ENCODE peak calls at places on chromosome 7, in eight cellular contexts. J, W, C, N, R, X, S and Q are unnamed samples.

GRCh38 chr7:129841465-129841864 is 111.3 kb downstream of the UBE2H start:
- DNase-seq in C (no peak), N (no peak), X (no peak), R (no peak), W (no peak), J (no peak), S (no peak), Q (no peak)

GRCh38 chr7:99036531-99037175 is 107.3 kb downstream of the SMURF1 start:
- DNase-seq in R (peak; percentile 30), N (no peak), J (peak; percentile 78), W (peak; percentile 65), C (peak; percentile 81), S (no peak), X (peak; percentile 53), Q (no peak)

GRCh38 chr7:17434841-17435692 is 136.6 kb downstream of the AHR start:
- DNase-seq in X (peak; percentile 60), W (no peak), C (no peak), N (no peak), R (peak; percentile 43), S (no peak), J (no peak), Q (no peak)

GRCh38 chr7:115056019-115056418 is 134.1 kb downstream of the MDFIC start:
- DNase-seq in C (no peak), S (no peak), X (no peak), R (no peak), J (no peak), W (no peak), N (no peak), Q (no peak)

GRCh38 chr7:109126404-109127050 is 556.9 kb downstream of the DNAJB9 start:
- DNase-seq in X (peak; percentile 27), R (peak; percentile 18), C (no peak), W (no peak), S (no peak), J (no peak), N (no peak), Q (no peak)

GRCh38 chr7:2978403-2978802 is 65.3 kb downstream of the CARD11 start:
- DNase-seq in W (no peak), N (no peak), X (no peak), C (no peak), J (no peak), R (peak; percentile 57), S (peak; percentile 94), Q (no peak)

GRCh38 chr7:100157334-100158228 is 942 bp downstream of the TRAPPC14 start:
- DNase-seq in J (no peak), C (peak; percentile 82), W (peak; percentile 64), X (peak; percentile 90), S (peak; percentile 85), R (peak; percentile 71), N (no peak), Q (no peak)

GRCh38 chr7:1829111-1829510 is 159.0 kb downstream of the ELFN1 start:
- DNase-seq in C (no peak), N (no peak), X (no peak), S (peak; percentile 64), W (no peak), R (no peak), J (no peak), Q (peak; percentile 55)

GRCh38 chr7:45975367-45975766 is 54.3 kb upstream of the IGFBP3 start:
- DNase-seq in J (no peak), W (peak; percentile 21), R (peak; percentile 19), C (peak; percentile 46), N (no peak), X (peak; percentile 20), S (no peak), Q (no peak)

GRCh38 chr7:4962872-4963775 is 4.1 kb upstream of the MMD2 start:
- DNase-seq in R (no peak), X (no peak), N (no peak), W (no peak), J (peak; percentile 64), S (peak; percentile 63), C (no peak), Q (no peak)

GRCh38 chr7:117269895-117270294 is 53.0 kb downstream of the WNT2 start:
- DNase-seq in J (no peak), R (peak; percentile 76), S (no peak), X (peak; percentile 70), W (peak; percentile 91), N (no peak), C (peak; percentile 89), Q (no peak)

GRCh38 chr7:111438369-111439289 is 123.7 kb downstream of the IMMP2L start:
- DNase-seq in S (no peak), N (peak; percentile 47), R (peak; percentile 65), C (peak; percentile 69), W (peak; percentile 84), X (peak; percentile 76), J (no peak), Q (no peak)

DNA sequence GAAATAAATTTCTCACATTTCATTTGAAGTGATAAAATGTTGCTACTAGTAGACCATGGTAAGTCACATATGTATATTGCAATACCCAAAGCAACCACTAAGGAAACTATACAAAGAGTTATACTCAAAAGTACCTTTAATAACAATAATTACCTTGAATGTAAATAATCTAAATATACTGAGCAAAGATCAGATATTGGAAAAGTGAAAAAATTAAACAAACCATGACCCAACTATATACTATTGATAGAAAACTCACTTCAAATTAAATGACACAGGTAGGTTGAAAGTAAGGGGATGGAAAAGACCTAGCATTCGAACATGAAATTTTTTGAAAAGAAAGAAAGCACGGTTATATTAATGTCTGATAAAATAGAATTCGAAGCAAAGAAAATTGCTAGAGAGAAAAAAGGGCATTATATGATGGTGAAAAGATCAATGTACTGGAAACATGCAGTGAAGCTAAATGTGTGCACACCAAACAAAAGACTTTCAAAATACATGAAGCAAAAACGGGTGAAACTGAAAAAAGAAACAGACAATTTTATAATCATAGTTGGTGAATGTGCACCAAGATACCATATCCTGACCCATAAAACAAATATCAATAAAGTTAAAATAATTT is 29.1 kb downstream of the TFPI2 start:
- DNase-seq in S (no peak), R (no peak), N (no peak), W (no peak), C (no peak), X (no peak), J (no peak), Q (no peak)
- TF ChIP-seq CTCF in S (no peak), R (peak; percentile 6), N (peak; percentile 38), W (peak; percentile 10), C (peak; percentile 26), X (no peak), J (no peak), Q (peak; percentile 71)

GRCh38 chr7:90709501-90710465 is 113.7 kb downstream of the CDK14 start:
- DNase-seq in N (no peak), X (peak; percentile 76), C (peak; percentile 71), R (peak; percentile 7), W (peak; percentile 78), J (no peak), S (no peak), Q (no peak)
- TF ChIP-seq CTCF in N (no peak), X (no peak), C (no peak), R (no peak), W (no peak), J (no peak), S (no peak), Q (no peak)

GRCh38 chr7:137091396-137091795 is 222.9 kb downstream of the CHRM2 start:
- DNase-seq in R (peak; percentile 7), W (no peak), X (peak; percentile 27), S (no peak), C (peak; percentile 16), N (no peak), J (no peak), Q (no peak)
- TF ChIP-seq CTCF in R (peak; percentile 8), W (peak; percentile 24), X (no peak), S (no peak), C (peak; percentile 31), N (peak; percentile 50), J (no peak), Q (peak; percentile 61)

DNA sequence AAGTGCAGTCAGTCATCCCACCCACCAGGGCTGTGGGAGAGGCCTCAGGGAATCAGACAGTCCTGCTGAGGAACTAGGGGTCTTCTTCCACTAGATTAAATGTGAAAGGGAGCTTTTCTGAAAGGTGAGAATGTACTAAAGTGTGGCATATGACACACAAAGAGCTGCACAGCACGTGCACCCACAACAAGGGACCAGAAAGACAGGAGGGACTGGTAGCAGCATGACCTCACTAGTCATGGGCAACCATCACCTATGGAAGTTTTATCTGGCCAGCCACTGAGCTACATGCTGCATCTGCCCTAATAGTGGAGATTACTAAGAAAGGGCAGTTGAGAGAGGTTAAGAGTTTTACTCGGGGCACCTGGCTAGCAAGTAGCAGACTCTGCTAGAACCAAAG is 204.4 kb upstream of the AOAH start:
- DNase-seq in S (no peak), X (no peak), J (no peak), R (no peak), C (no peak), N (no peak), W (no peak), Q (no peak)
- TF ChIP-seq CTCF in S (no peak), X (no peak), J (no peak), R (no peak), C (no peak), N (no peak), W (no peak), Q (no peak)

GRCh38 chr7:80392229-80393169 is 119.4 kb downstream of the GNAT3 start:
- DNase-seq in R (peak; percentile 49), S (no peak), N (no peak), X (peak; percentile 60), J (no peak), C (peak; percentile 57), W (peak; percentile 60), Q (no peak)
- TF ChIP-seq CTCF in R (peak; percentile 29), S (peak; percentile 16), N (peak; percentile 57), X (peak; percentile 24), J (no peak), C (peak; percentile 57), W (peak; percentile 59), Q (peak; percentile 78)

GRCh38 chr7:135862586-135863361 is 114.2 kb upstream of the FAM180A start:
- DNase-seq in N (no peak), S (no peak), X (no peak), C (no peak), R (no peak), W (no peak), J (no peak), Q (no peak)
- TF ChIP-seq CTCF in N (no peak), S (no peak), X (no peak), C (no peak), R (no peak), W (no peak), J (no peak), Q (no peak)